ENCODE peak calls at places on chromosomes 7 and 10, in six cellular contexts. One of them, this sample, is unnamed. For H3K9me3, the result is how much of the 10 kb centered on the place peaks cover.

GRCh38 chr10:43689618-43689954 is 40.9 kb upstream of the ZNF32 start:
- DNase-seq in stomach: peak
- DNase-seq in astrocyte: peak
- DNase-seq in K562: peak
- DNase-seq in OCI-LY7: no peak
- DNase-seq in esophagus squamous epithelium: no peak
- DNase-seq in this sample: peak

GRCh38 chr10:32795598-32796183 is 162.3 kb downstream of the ITGB1 start:
- DNase-seq in stomach: no peak
- DNase-seq in astrocyte: peak
- DNase-seq in K562: peak
- DNase-seq in OCI-LY7: peak
- DNase-seq in esophagus squamous epithelium: no peak
- DNase-seq in this sample: no peak

GRCh38 chr10:92222603-92223275 is 68.1 kb downstream of the CPEB3 start:
- DNase-seq in stomach: no peak
- DNase-seq in astrocyte: peak
- DNase-seq in K562: no peak
- DNase-seq in OCI-LY7: no peak
- DNase-seq in esophagus squamous epithelium: no peak
- DNase-seq in this sample: no peak

GRCh38 chr10:52615349-52615748 is 157.2 kb downstream of the MBL2 start:
- DNase-seq in stomach: no peak
- DNase-seq in astrocyte: no peak
- DNase-seq in K562: no peak
- DNase-seq in OCI-LY7: no peak
- DNase-seq in esophagus squamous epithelium: no peak
- DNase-seq in this sample: no peak

GRCh38 chr7:25244193-25244592 is 15.9 kb upstream of the NPVF start:
- DNase-seq in stomach: no peak
- DNase-seq in astrocyte: no peak
- DNase-seq in K562: no peak
- DNase-seq in OCI-LY7: no peak
- DNase-seq in esophagus squamous epithelium: no peak
- DNase-seq in this sample: no peak

GRCh38 chr10:84076540-84077195 is 62.6 kb upstream of the GHITM start:
- DNase-seq in stomach: no peak
- DNase-seq in astrocyte: peak
- DNase-seq in K562: peak
- DNase-seq in OCI-LY7: peak
- DNase-seq in esophagus squamous epithelium: no peak
- DNase-seq in this sample: no peak

GRCh38 chr10:72259491-72260214 is 14.1 kb upstream of the DDIT4 start:
- DNase-seq in stomach: no peak
- DNase-seq in astrocyte: peak
- DNase-seq in K562: no peak
- DNase-seq in OCI-LY7: peak
- DNase-seq in esophagus squamous epithelium: no peak
- DNase-seq in this sample: peak

GRCh38 chr7:37234928-37235327 is 213.7 kb downstream of the ELMO1 start:
- DNase-seq in stomach: no peak
- DNase-seq in astrocyte: no peak
- DNase-seq in K562: peak
- DNase-seq in OCI-LY7: peak
- DNase-seq in esophagus squamous epithelium: no peak
- DNase-seq in this sample: peak

GRCh38 chr7:102306916-102307677 is 20.4 kb downstream of the SH2B2 start:
- DNase-seq in stomach: peak
- DNase-seq in astrocyte: peak
- DNase-seq in K562: peak
- DNase-seq in OCI-LY7: peak
- DNase-seq in esophagus squamous epithelium: peak
- DNase-seq in this sample: peak

GRCh38 chr7:105589221-105590077 is 8.2 kb upstream of the EFCAB10 start:
- DNase-seq in stomach: peak
- DNase-seq in astrocyte: peak
- DNase-seq in K562: peak
- DNase-seq in OCI-LY7: peak
- DNase-seq in esophagus squamous epithelium: no peak
- DNase-seq in this sample: peak

GRCh38 chr7:151080091-151080521 is 503 bp downstream of the FASTK start:
- DNase-seq in stomach: no peak
- DNase-seq in astrocyte: no peak
- DNase-seq in K562: peak
- DNase-seq in OCI-LY7: no peak
- DNase-seq in esophagus squamous epithelium: no peak
- DNase-seq in this sample: peak

GRCh38 chr10:60148266-60148840 is 241.3 kb downstream of the ANK3 start:
- DNase-seq in stomach: no peak
- DNase-seq in astrocyte: peak
- DNase-seq in K562: peak
- DNase-seq in OCI-LY7: no peak
- DNase-seq in esophagus squamous epithelium: no peak
- DNase-seq in this sample: peak

GRCh38 chr10:43130756-43131155 is 7.5 kb upstream of the CSGALNACT2 start:
- DNase-seq in stomach: peak
- DNase-seq in astrocyte: no peak
- DNase-seq in K562: no peak
- DNase-seq in OCI-LY7: no peak
- DNase-seq in esophagus squamous epithelium: no peak
- DNase-seq in this sample: no peak

GRCh38 chr10:122812751-122813150 is 32.9 kb downstream of the CUZD1 start:
- DNase-seq in stomach: no peak
- DNase-seq in astrocyte: no peak
- DNase-seq in K562: no peak
- DNase-seq in OCI-LY7: no peak
- DNase-seq in esophagus squamous epithelium: no peak
- DNase-seq in this sample: no peak

GRCh38 chr10:132599712-132600111 is 62.1 kb downstream of the INPP5A start:
- DNase-seq in stomach: no peak
- DNase-seq in astrocyte: no peak
- DNase-seq in K562: no peak
- DNase-seq in OCI-LY7: no peak
- DNase-seq in esophagus squamous epithelium: no peak
- DNase-seq in this sample: no peak

GRCh38 chr7:42893341-42894242 is 18.3 kb downstream of the C7orf25 start:
- DNase-seq in stomach: no peak
- DNase-seq in astrocyte: no peak
- DNase-seq in K562: peak
- DNase-seq in OCI-LY7: no peak
- DNase-seq in esophagus squamous epithelium: no peak
- DNase-seq in this sample: peak

GRCh38 chr7:55074008-55074499 is 55.2 kb downstream of the EGFR start:
- DNase-seq in stomach: peak
- DNase-seq in astrocyte: peak
- DNase-seq in K562: peak
- DNase-seq in OCI-LY7: peak
- DNase-seq in esophagus squamous epithelium: no peak
- DNase-seq in this sample: no peak

GRCh38 chr7:95596183-95597135 is at the start of gene PDK4:
- DNase-seq in stomach: peak
- DNase-seq in astrocyte: peak
- DNase-seq in K562: peak
- DNase-seq in OCI-LY7: no peak
- DNase-seq in esophagus squamous epithelium: peak
- DNase-seq in this sample: peak

GRCh38 chr7:37208528-37208927 is 240.1 kb downstream of the ELMO1 start:
- DNase-seq in stomach: peak
- DNase-seq in astrocyte: peak
- DNase-seq in K562: peak
- DNase-seq in OCI-LY7: peak
- DNase-seq in esophagus squamous epithelium: peak
- DNase-seq in this sample: peak

GRCh38 chr10:63266337-63267327 is 133.5 kb downstream of the NRBF2 start:
- DNase-seq in stomach: no peak
- DNase-seq in astrocyte: no peak
- DNase-seq in K562: no peak
- DNase-seq in OCI-LY7: peak
- DNase-seq in esophagus squamous epithelium: no peak
- DNase-seq in this sample: no peak

GRCh38 chr10:24556746-24557742 is 166.6 kb downstream of the ARHGAP21 start:
- DNase-seq in stomach: no peak
- DNase-seq in astrocyte: peak
- DNase-seq in K562: peak
- DNase-seq in OCI-LY7: peak
- DNase-seq in esophagus squamous epithelium: no peak
- DNase-seq in this sample: peak

GRCh38 chr7:44213872-44214595 is 13.3 kb downstream of the YKT6 start:
- DNase-seq in stomach: no peak
- DNase-seq in astrocyte: peak
- DNase-seq in K562: peak
- DNase-seq in OCI-LY7: peak
- DNase-seq in esophagus squamous epithelium: no peak
- DNase-seq in this sample: no peak

GRCh38 chr7:32890553-32891045 is 961 bp downstream of the KBTBD2 start:
- DNase-seq in stomach: no peak
- DNase-seq in astrocyte: peak
- DNase-seq in K562: peak
- DNase-seq in OCI-LY7: peak
- DNase-seq in esophagus squamous epithelium: no peak
- DNase-seq in this sample: peak

GRCh38 chr10:31773749-31774148 is 154.9 kb downstream of the ARHGAP12 start:
- DNase-seq in stomach: no peak
- DNase-seq in astrocyte: no peak
- DNase-seq in K562: no peak
- DNase-seq in OCI-LY7: no peak
- DNase-seq in esophagus squamous epithelium: no peak
- DNase-seq in this sample: no peak

GRCh38 chr10:31768467-31768866 is 160.2 kb downstream of the ARHGAP12 start:
- DNase-seq in stomach: no peak
- DNase-seq in astrocyte: peak
- DNase-seq in K562: no peak
- DNase-seq in OCI-LY7: no peak
- DNase-seq in esophagus squamous epithelium: no peak
- DNase-seq in this sample: no peak

GRCh38 chr10:31771345-31771831 is 157.2 kb downstream of the ARHGAP12 start:
- DNase-seq in stomach: no peak
- DNase-seq in astrocyte: peak
- DNase-seq in K562: no peak
- DNase-seq in OCI-LY7: no peak
- DNase-seq in esophagus squamous epithelium: no peak
- DNase-seq in this sample: no peak

GRCh38 chr10:31769564-31769963 is 159.1 kb downstream of the ARHGAP12 start:
- DNase-seq in stomach: no peak
- DNase-seq in astrocyte: peak
- DNase-seq in K562: no peak
- DNase-seq in OCI-LY7: no peak
- DNase-seq in esophagus squamous epithelium: no peak
- DNase-seq in this sample: no peak

DNA sequence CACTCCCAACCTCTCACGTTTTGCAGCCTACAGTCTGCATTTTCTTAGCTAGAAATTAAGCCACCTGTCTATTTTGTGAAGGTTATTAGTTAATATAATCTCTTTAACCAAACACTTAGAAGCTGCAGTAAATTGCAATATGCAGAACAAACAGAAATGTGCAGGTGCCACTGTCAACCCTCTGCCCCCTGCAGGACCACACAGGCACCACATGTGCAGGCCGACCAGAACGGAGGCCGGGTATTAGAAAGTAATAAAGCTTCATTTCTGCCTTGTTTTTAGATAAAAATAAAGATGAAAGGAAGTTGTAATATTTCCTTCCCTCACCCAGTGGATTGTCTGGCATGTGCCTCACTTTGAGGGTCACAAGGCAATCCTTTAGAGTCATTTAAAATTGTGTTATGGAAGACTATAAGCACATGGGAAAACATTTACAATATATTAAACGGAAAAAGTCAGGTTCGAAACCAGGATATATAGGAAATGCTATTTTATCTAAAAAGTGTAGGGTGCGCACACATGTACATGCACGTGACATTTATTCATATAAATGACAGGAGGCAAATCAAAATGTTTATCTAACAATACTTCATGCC is 158.2 kb downstream of the ARHGAP12 start:
- DNase-seq in stomach: peak
- DNase-seq in astrocyte: no peak
- DNase-seq in K562: peak
- DNase-seq in OCI-LY7: peak
- DNase-seq in esophagus squamous epithelium: no peak
- DNase-seq in this sample: peak
- H3K9me3 ChIP-seq in stomach: under half
- H3K9me3 ChIP-seq in astrocyte: under half
- H3K9me3 ChIP-seq in K562: under half
- H3K9me3 ChIP-seq in OCI-LY7: under half
- H3K9me3 ChIP-seq in esophagus squamous epithelium: under half
- H3K9me3 ChIP-seq in this sample: under half

DNA sequence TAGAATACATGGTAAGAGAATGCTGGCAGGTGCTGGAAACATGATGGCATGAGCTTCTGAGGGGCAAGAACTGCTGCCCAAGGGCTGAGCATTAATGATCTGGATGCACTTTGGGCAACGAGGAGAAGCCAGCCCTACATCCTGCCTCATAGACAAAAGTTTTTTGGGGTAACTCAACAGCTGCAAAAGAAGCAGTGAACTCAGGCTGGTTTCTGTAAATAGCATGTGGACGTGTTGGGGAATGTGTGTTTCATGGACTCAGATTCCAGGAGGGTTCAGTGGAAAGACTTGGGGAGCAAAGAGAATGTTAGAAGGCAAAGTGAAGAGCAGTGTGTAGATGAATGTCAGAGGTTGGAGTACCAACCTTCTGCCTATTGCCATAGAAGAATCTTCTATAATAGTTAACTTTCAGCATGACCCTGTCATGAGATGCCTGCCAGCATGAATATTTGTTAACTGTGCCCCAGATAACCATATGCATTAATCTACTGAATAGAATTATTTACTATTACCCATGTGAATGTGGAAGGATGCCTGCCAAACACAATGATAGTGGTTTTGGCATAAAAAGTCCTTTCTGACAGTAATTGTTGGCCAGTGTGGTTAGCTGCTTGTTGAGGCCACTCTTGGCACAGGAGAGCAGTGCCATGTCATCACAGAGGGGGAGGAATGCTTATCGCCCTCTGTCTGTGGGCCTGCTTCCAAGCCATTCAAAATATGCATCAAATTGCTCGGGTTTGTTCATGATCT is 165.6 kb downstream of the WNT2 start:
- DNase-seq in stomach: no peak
- DNase-seq in astrocyte: peak
- DNase-seq in K562: peak
- DNase-seq in OCI-LY7: no peak
- DNase-seq in esophagus squamous epithelium: no peak
- DNase-seq in this sample: peak
- TF ChIP-seq CTCF in stomach: no peak
- TF ChIP-seq CTCF in astrocyte: peak
- TF ChIP-seq CTCF in K562: peak
- TF ChIP-seq CTCF in OCI-LY7: peak
- TF ChIP-seq CTCF in esophagus squamous epithelium: no peak
- TF ChIP-seq CTCF in this sample: peak

GRCh38 chr7:75663302-75663907 is 75.3 kb downstream of the HIP1 start:
- DNase-seq in stomach: no peak
- DNase-seq in astrocyte: no peak
- DNase-seq in K562: peak
- DNase-seq in OCI-LY7: no peak
- DNase-seq in esophagus squamous epithelium: no peak
- DNase-seq in this sample: no peak
- H3K9me3 ChIP-seq in stomach: under half
- H3K9me3 ChIP-seq in astrocyte: under half
- H3K9me3 ChIP-seq in K562: under half
- H3K9me3 ChIP-seq in OCI-LY7: under half
- H3K9me3 ChIP-seq in esophagus squamous epithelium: under half
- H3K9me3 ChIP-seq in this sample: under half

GRCh38 chr7:135704074-135704473 is 23.9 kb downstream of the SLC13A4 start:
- DNase-seq in stomach: no peak
- DNase-seq in astrocyte: no peak
- DNase-seq in K562: peak
- DNase-seq in OCI-LY7: peak
- DNase-seq in esophagus squamous epithelium: no peak
- DNase-seq in this sample: no peak
- TF ChIP-seq CTCF in stomach: no peak
- TF ChIP-seq CTCF in astrocyte: no peak
- TF ChIP-seq CTCF in K562: peak
- TF ChIP-seq CTCF in OCI-LY7: peak
- TF ChIP-seq CTCF in esophagus squamous epithelium: no peak
- TF ChIP-seq CTCF in this sample: no peak

This sample was measured in thyroid gland.